ENCODE peak calls at places on chromosomes 5 and 9, in seven cellular contexts. J, Z, N, Q, W, H and Y are unnamed samples.

GRCh38 chr5:39570418-39571027 is 145.7 kb upstream of the DAB2 start:
- DNase-seq in J (no peak), Z (no peak), N (peak), Q (peak), W (no peak), H (no peak), Y (peak)

GRCh38 chr9:73006986-73007385 is 54.1 kb upstream of the ALDH1A1 start:
- DNase-seq in J (no peak), Z (no peak), N (no peak), Q (no peak), W (no peak), H (no peak), Y (no peak)

GRCh38 chr9:114046876-114047275 is 31.2 kb downstream of the AMBP start:
- DNase-seq in J (no peak), Z (no peak), N (no peak), Q (no peak), W (no peak), H (no peak), Y (no peak)

GRCh38 chr5:146529984-146530383 is 14.0 kb upstream of the GPR151 start:
- DNase-seq in J (no peak), Z (no peak), N (no peak), Q (no peak), W (no peak), H (no peak), Y (no peak)

GRCh38 chr5:160456778-160457177 is 35.1 kb downstream of the PTTG1 start:
- DNase-seq in J (no peak), Z (no peak), N (no peak), Q (no peak), W (no peak), H (no peak), Y (no peak)

GRCh38 chr5:37619353-37619752 is 220.5 kb downstream of the GDNF start:
- DNase-seq in J (no peak), Z (no peak), N (no peak), Q (peak), W (no peak), H (no peak), Y (no peak)

GRCh38 chr5:51053361-51053760 is 329.9 kb upstream of the ISL1 start:
- DNase-seq in J (no peak), Z (no peak), N (no peak), Q (no peak), W (no peak), H (no peak), Y (no peak)

GRCh38 chr9:127021664-127022337 is 100.6 kb downstream of the ANGPTL2 start:
- DNase-seq in J (peak), Z (no peak), N (peak), Q (peak), W (no peak), H (no peak), Y (no peak)

GRCh38 chr9:19104528-19105282 is 2.0 kb upstream of the HAUS6 start:
- DNase-seq in J (no peak), Z (no peak), N (no peak), Q (no peak), W (no peak), H (no peak), Y (no peak)

GRCh38 chr5:176697929-176698520 is 50.7 kb downstream of the TSPAN17 start:
- DNase-seq in J (no peak), Z (no peak), N (no peak), Q (no peak), W (no peak), H (no peak), Y (no peak)

GRCh38 chr9:90288275-90288639 is 354.4 kb downstream of the DIRAS2 start:
- DNase-seq in J (no peak), Z (no peak), N (no peak), Q (no peak), W (no peak), H (no peak), Y (no peak)

GRCh38 chr5:162160401-162160800 is 92.8 kb downstream of the GABRG2 start:
- DNase-seq in J (no peak), Z (no peak), N (no peak), Q (no peak), W (no peak), H (no peak), Y (no peak)

GRCh38 chr5:109945097-109945678 is 255.5 kb downstream of the MAN2A1 start:
- DNase-seq in J (no peak), Z (no peak), N (no peak), Q (no peak), W (no peak), H (no peak), Y (no peak)

GRCh38 chr5:176692835-176693476 is 45.7 kb downstream of the TSPAN17 start:
- DNase-seq in J (peak), Z (no peak), N (no peak), Q (no peak), W (no peak), H (no peak), Y (no peak)

GRCh38 chr5:129001831-129002626 is 36.7 kb downstream of the SLC27A6 start:
- DNase-seq in J (no peak), Z (no peak), N (no peak), Q (no peak), W (no peak), H (no peak), Y (no peak)

GRCh38 chr5:111960466-111961215 is 203.6 kb upstream of the NREP start:
- DNase-seq in J (no peak), Z (no peak), N (no peak), Q (no peak), W (no peak), H (no peak), Y (no peak)

GRCh38 chr5:132227485-132228240 is at the start of gene P4HA2:
- DNase-seq in J (peak), Z (no peak), N (peak), Q (peak), W (peak), H (peak), Y (peak)

GRCh38 chr9:8750639-8751041 is 951.1 kb upstream of the DMAC1 start:
- DNase-seq in J (no peak), Z (no peak), N (no peak), Q (no peak), W (no peak), H (no peak), Y (no peak)

GRCh38 chr5:120454094-120454798 is 9.9 kb upstream of the PRR16 start:
- DNase-seq in J (no peak), Z (no peak), N (peak), Q (peak), W (no peak), H (no peak), Y (no peak)

GRCh38 chr5:123579410-123579809 is 67.4 kb downstream of the CSNK1G3 start:
- DNase-seq in J (no peak), Z (no peak), N (no peak), Q (no peak), W (no peak), H (no peak), Y (no peak)

GRCh38 chr5:3602713-3603502 is 7.3 kb downstream of the IRX1 start:
- DNase-seq in J (peak), Z (no peak), N (no peak), Q (no peak), W (no peak), H (peak), Y (no peak)

GRCh38 chr5:168188182-168188581 is 103.3 kb upstream of the WWC1 start:
- DNase-seq in J (no peak), Z (no peak), N (no peak), Q (no peak), W (no peak), H (no peak), Y (no peak)

GRCh38 chr9:90308746-90309145 is 333.9 kb downstream of the DIRAS2 start:
- DNase-seq in J (no peak), Z (no peak), N (no peak), Q (no peak), W (no peak), H (no peak), Y (no peak)

GRCh38 chr5:180313677-180314076 is 21.8 kb upstream of the MAPK9 start:
- DNase-seq in J (no peak), Z (no peak), N (peak), Q (no peak), W (no peak), H (peak), Y (no peak)

GRCh38 chr9:130576176-130576575 is 3.2 kb upstream of the FUBP3 start:
- DNase-seq in J (no peak), Z (no peak), N (no peak), Q (no peak), W (no peak), H (no peak), Y (no peak)

GRCh38 chr5:31158686-31159085 is 34.8 kb upstream of the CDH6 start:
- DNase-seq in J (no peak), Z (no peak), N (no peak), Q (no peak), W (no peak), H (no peak), Y (no peak)

GRCh38 chr5:153742071-153742470 is 251.6 kb downstream of the GRIA1 start:
- DNase-seq in J (no peak), Z (no peak), N (no peak), Q (no peak), W (no peak), H (no peak), Y (no peak)

GRCh38 chr9:81716409-81716808 is 27.1 kb upstream of the TLE1 start:
- DNase-seq in J (no peak), Z (no peak), N (no peak), Q (peak), W (no peak), H (no peak), Y (no peak)

GRCh38 chr9:91001146-91001611 is 199.6 kb downstream of the SYK start:
- DNase-seq in J (no peak), Z (no peak), N (peak), Q (no peak), W (no peak), H (no peak), Y (peak)

GRCh38 chr5:141845371-141845821 is 32.8 kb downstream of the PCDH1 start:
- DNase-seq in J (no peak), Z (no peak), N (peak), Q (no peak), W (no peak), H (no peak), Y (no peak)

GRCh38 chr5:113807384-113808053 is 294.0 kb downstream of the YTHDC2 start:
- DNase-seq in J (no peak), Z (no peak), N (no peak), Q (no peak), W (no peak), H (no peak), Y (no peak)

GRCh38 chr5:167821669-167822068 is 469.8 kb upstream of the WWC1 start:
- DNase-seq in J (no peak), Z (no peak), N (no peak), Q (no peak), W (no peak), H (no peak), Y (no peak)

GRCh38 chr5:131151216-131151615 is 13.8 kb downstream of the HINT1 start:
- DNase-seq in J (no peak), Z (no peak), N (no peak), Q (no peak), W (no peak), H (no peak), Y (no peak)

GRCh38 chr9:92426501-92426900 is 2.2 kb upstream of the OMD start:
- DNase-seq in J (no peak), Z (no peak), N (no peak), Q (no peak), W (no peak), H (no peak), Y (no peak)

GRCh38 chr5:167030500-167031120 is 1260.8 kb upstream of the WWC1 start:
- DNase-seq in J (no peak), Z (no peak), N (no peak), Q (no peak), W (no peak), H (no peak), Y (peak)

GRCh38 chr9:14313951-14314423 is at the start of gene NFIB:
- DNase-seq in J (no peak), Z (no peak), N (peak), Q (peak), W (no peak), H (peak), Y (peak)

GRCh38 chr5:110823571-110823970 is 84.8 kb downstream of the SLC25A46 start:
- DNase-seq in J (no peak), Z (no peak), N (no peak), Q (no peak), W (no peak), H (no peak), Y (no peak)

GRCh38 chr9:100601216-100601615 is 23.3 kb downstream of the CAVIN4 start:
- DNase-seq in J (peak), Z (no peak), N (peak), Q (peak), W (no peak), H (no peak), Y (peak)

GRCh38 chr5:72920690-72921089 is 35.2 kb upstream of the FCHO2 start:
- DNase-seq in J (no peak), Z (no peak), N (no peak), Q (no peak), W (no peak), H (no peak), Y (peak)